ENCODE peak calls at places on chromosomes 5 and 9, in nine cellular contexts. D is GM12878; V is left ventricle myocardium superior; E is NCI-H1417; M is T1000; T is skeletal muscle cell; S is stimulated activated CD8-positive, alpha-beta memory T cell treated with anti-CD3 and anti-CD28 coated beads, Interleukin-15, amount 100 ng/mL, for 48 hours; C is NCI-H1092; W is COR-L47. X is an unnamed sample.

GRCh38 chr9:5762421-5762820 is 70.5 kb downstream of the ERMP1 start:
- DNase-seq in M (no peak), V (no peak), E (no peak), C (no peak), S (no peak), T (no peak), W (no peak), D (no peak), X (no peak)

GRCh38 chr5:7856855-7857254 is 5.9 kb upstream of the CFAP90 start:
- DNase-seq in M (no peak), W (peak), V (no peak), E (peak), S (no peak), C (no peak), D (no peak), T (no peak), X (peak)

GRCh38 chr9:137556069-137556838 is 4.6 kb downstream of the MRPL41 start:
- DNase-seq in D (no peak), T (no peak), V (no peak), E (no peak), W (no peak), M (no peak), C (no peak), S (no peak), X (no peak)

GRCh38 chr5:138843789-138844461 is 31.2 kb downstream of the LRRTM2 start:
- DNase-seq in S (no peak), E (no peak), C (no peak), W (no peak), T (no peak), M (no peak), V (no peak), D (no peak), X (no peak)

GRCh38 chr9:92299116-92299515 is 5.6 kb upstream of the IARS1 start:
- DNase-seq in D (peak), T (no peak), S (no peak), E (no peak), W (no peak), M (no peak), V (no peak), C (no peak), X (no peak)

GRCh38 chr5:111364992-111365391 is 140.8 kb downstream of the CAMK4 start:
- DNase-seq in M (no peak), V (no peak), D (no peak), C (no peak), S (no peak), E (no peak), T (no peak), W (no peak), X (no peak)

GRCh38 chr9:117461386-117461785 is 46.5 kb upstream of the ASTN2 start:
- DNase-seq in D (no peak), E (no peak), W (no peak), T (no peak), S (no peak), C (no peak), V (no peak), M (no peak), X (no peak)

GRCh38 chr9:20984471-20984870 is 47.0 kb downstream of the HACD4 start:
- DNase-seq in T (no peak), D (no peak), E (no peak), S (no peak), V (no peak), W (no peak), C (no peak), M (no peak), X (no peak)

GRCh38 chr5:31833005-31833404 is 194.1 kb downstream of the PDZD2 start:
- DNase-seq in V (no peak), W (no peak), S (no peak), D (no peak), M (no peak), T (no peak), C (no peak), E (no peak), X (no peak)

GRCh38 chr9:116123171-116123570 is 30.4 kb upstream of the PAPPA start:
- DNase-seq in E (no peak), C (no peak), S (no peak), D (no peak), M (no peak), T (no peak), V (no peak), W (no peak), X (no peak)

GRCh38 chr5:142561486-142562097 is 124.3 kb downstream of the FGF1 start:
- DNase-seq in M (no peak), W (no peak), E (no peak), S (no peak), D (no peak), T (no peak), C (no peak), V (no peak), X (no peak)

GRCh38 chr5:154945695-154946301 is 4.9 kb downstream of the MRPL22 start:
- DNase-seq in V (no peak), E (peak), M (no peak), S (no peak), W (no peak), C (no peak), T (no peak), D (no peak), X (peak)

GRCh38 chr5:59450245-59450644 is 443.3 kb downstream of the PDE4D start:
- DNase-seq in D (no peak), M (no peak), S (no peak), V (no peak), W (no peak), C (no peak), T (no peak), E (no peak), X (no peak)

GRCh38 chr5:58794875-58795274 is 212.0 kb downstream of the RAB3C start:
- DNase-seq in T (no peak), C (no peak), S (peak), V (no peak), W (no peak), D (peak), M (no peak), E (no peak), X (no peak)

GRCh38 chr9:94908041-94908563 is 181.6 kb downstream of the AOPEP start:
- DNase-seq in E (peak), S (no peak), D (no peak), W (no peak), M (no peak), T (peak), C (no peak), V (no peak), X (no peak)

GRCh38 chr9:1969160-1969559 is 46.0 kb upstream of the SMARCA2 start:
- DNase-seq in T (no peak), V (no peak), M (no peak), E (no peak), W (no peak), D (no peak), S (no peak), C (no peak), X (no peak)

GRCh38 chr9:127450170-127450830 is 906 bp downstream of the RPL12 start:
- DNase-seq in C (no peak), S (no peak), W (no peak), V (no peak), M (no peak), D (no peak), T (no peak), E (no peak), X (peak)

GRCh38 chr9:106771618-106772017 is 91.3 kb upstream of the ZNF462 start:
- DNase-seq in C (peak), W (no peak), S (no peak), E (no peak), T (no peak), D (no peak), V (peak), M (no peak), X (no peak)

GRCh38 chr5:55599148-55600050 is 64.6 kb upstream of the PLPP1 start:
- DNase-seq in T (no peak), M (no peak), D (no peak), V (no peak), W (no peak), C (no peak), E (no peak), S (no peak), X (no peak)

GRCh38 chr5:17143335-17143734 is 74.1 kb upstream of the BASP1 start:
- DNase-seq in M (no peak), W (no peak), V (no peak), C (no peak), T (no peak), E (no peak), S (no peak), D (no peak), X (no peak)

GRCh38 chr5:69092969-69093368 is 845 bp upstream of the SLC30A5 start:
- DNase-seq in W (no peak), M (no peak), S (no peak), C (no peak), V (no peak), E (no peak), T (no peak), D (no peak), X (no peak)

GRCh38 chr5:115490601-115491000 is 54.0 kb downstream of the FEM1C start:
- DNase-seq in M (no peak), T (no peak), E (no peak), V (no peak), S (no peak), C (no peak), W (no peak), D (no peak), X (no peak)

GRCh38 chr9:127108182-127108876 is 14.1 kb downstream of the ANGPTL2 start:
- DNase-seq in M (no peak), D (no peak), V (no peak), E (no peak), T (no peak), C (no peak), W (no peak), S (no peak), X (no peak)

GRCh38 chr9:136240941-136241340 is 4.7 kb downstream of the QSOX2 start:
- DNase-seq in V (no peak), C (no peak), S (no peak), M (no peak), T (no peak), E (no peak), D (no peak), W (no peak), X (no peak)

GRCh38 chr5:172399336-172399735 is 55.0 kb downstream of the SH3PXD2B start:
- DNase-seq in C (no peak), V (no peak), W (no peak), E (no peak), M (no peak), D (no peak), T (no peak), S (no peak), X (no peak)

X was measured in retina.